ENCODE peak calls at places on chromosome X, in six cellular contexts. One of them, this sample, is unnamed.

GRCh38 chrX:63754141-63754859 is 30.7 kb downstream of the ARHGEF9 start:
- DNase-seq in AG09319: no peak
- DNase-seq in NCI-H1092: peak
- DNase-seq in left cardiac atrium: no peak
- DNase-seq in activated T-cell treated with anti-CD3 and anti-CD28 coated beads, Interleukin-2, amount 50 U/mL, for 72 hours: peak
- DNase-seq in substantia nigra: no peak
- DNase-seq in this sample: peak

GRCh38 chrX:31670245-31670644 is 598.4 kb upstream of the FTHL17 start:
- DNase-seq in substantia nigra: no peak
- DNase-seq in left cardiac atrium: no peak
- DNase-seq in NCI-H1092: no peak
- DNase-seq in activated T-cell treated with anti-CD3 and anti-CD28 coated beads, Interleukin-2, amount 50 U/mL, for 72 hours: no peak
- DNase-seq in AG09319: no peak
- DNase-seq in this sample: no peak

GRCh38 chrX:108001218-108001814 is 19.1 kb upstream of the TEX13B start:
- DNase-seq in AG09319: no peak
- DNase-seq in NCI-H1092: peak
- DNase-seq in substantia nigra: no peak
- DNase-seq in activated T-cell treated with anti-CD3 and anti-CD28 coated beads, Interleukin-2, amount 50 U/mL, for 72 hours: peak
- DNase-seq in left cardiac atrium: no peak
- DNase-seq in this sample: peak

GRCh38 chrX:46168254-46168653 is 377.0 kb downstream of the ZNF674 start:
- DNase-seq in left cardiac atrium: no peak
- DNase-seq in AG09319: no peak
- DNase-seq in NCI-H1092: no peak
- DNase-seq in substantia nigra: no peak
- DNase-seq in activated T-cell treated with anti-CD3 and anti-CD28 coated beads, Interleukin-2, amount 50 U/mL, for 72 hours: no peak
- DNase-seq in this sample: no peak

GRCh38 chrX:106898462-106898861 is 4.7 kb downstream of the RIPPLY1 start:
- DNase-seq in activated T-cell treated with anti-CD3 and anti-CD28 coated beads, Interleukin-2, amount 50 U/mL, for 72 hours: peak
- DNase-seq in NCI-H1092: peak
- DNase-seq in AG09319: no peak
- DNase-seq in substantia nigra: no peak
- DNase-seq in left cardiac atrium: no peak
- DNase-seq in this sample: peak

GRCh38 chrX:65871671-65872311 is 168.1 kb downstream of the VSIG4 start:
- DNase-seq in NCI-H1092: no peak
- DNase-seq in substantia nigra: no peak
- DNase-seq in AG09319: no peak
- DNase-seq in activated T-cell treated with anti-CD3 and anti-CD28 coated beads, Interleukin-2, amount 50 U/mL, for 72 hours: no peak
- DNase-seq in left cardiac atrium: no peak
- DNase-seq in this sample: no peak

GRCh38 chrX:47501226-47502071 is 18.4 kb upstream of the ZNF41 start:
- DNase-seq in left cardiac atrium: no peak
- DNase-seq in activated T-cell treated with anti-CD3 and anti-CD28 coated beads, Interleukin-2, amount 50 U/mL, for 72 hours: no peak
- DNase-seq in NCI-H1092: no peak
- DNase-seq in substantia nigra: no peak
- DNase-seq in AG09319: no peak
- DNase-seq in this sample: no peak

GRCh38 chrX:100297732-100298131 is 112.3 kb downstream of the PCDH19 start:
- DNase-seq in activated T-cell treated with anti-CD3 and anti-CD28 coated beads, Interleukin-2, amount 50 U/mL, for 72 hours: no peak
- DNase-seq in left cardiac atrium: no peak
- DNase-seq in AG09319: no peak
- DNase-seq in substantia nigra: no peak
- DNase-seq in NCI-H1092: no peak
- DNase-seq in this sample: no peak

GRCh38 chrX:74534569-74535038 is 79.8 kb downstream of the RLIM start:
- DNase-seq in activated T-cell treated with anti-CD3 and anti-CD28 coated beads, Interleukin-2, amount 50 U/mL, for 72 hours: peak
- DNase-seq in NCI-H1092: no peak
- DNase-seq in substantia nigra: no peak
- DNase-seq in AG09319: no peak
- DNase-seq in left cardiac atrium: no peak
- DNase-seq in this sample: no peak

GRCh38 chrX:106932492-106932923 is 12.3 kb downstream of the CLDN2 start:
- DNase-seq in AG09319: no peak
- DNase-seq in substantia nigra: no peak
- DNase-seq in left cardiac atrium: no peak
- DNase-seq in activated T-cell treated with anti-CD3 and anti-CD28 coated beads, Interleukin-2, amount 50 U/mL, for 72 hours: no peak
- DNase-seq in NCI-H1092: no peak
- DNase-seq in this sample: no peak

GRCh38 chrX:28880136-28880535 is 292.9 kb downstream of the IL1RAPL1 start:
- DNase-seq in left cardiac atrium: no peak
- DNase-seq in AG09319: no peak
- DNase-seq in NCI-H1092: no peak
- DNase-seq in activated T-cell treated with anti-CD3 and anti-CD28 coated beads, Interleukin-2, amount 50 U/mL, for 72 hours: no peak
- DNase-seq in substantia nigra: no peak
- DNase-seq in this sample: no peak

GRCh38 chrX:135480076-135480475 is 40.4 kb upstream of the INTS6L start:
- DNase-seq in NCI-H1092: no peak
- DNase-seq in left cardiac atrium: no peak
- DNase-seq in AG09319: no peak
- DNase-seq in substantia nigra: no peak
- DNase-seq in activated T-cell treated with anti-CD3 and anti-CD28 coated beads, Interleukin-2, amount 50 U/mL, for 72 hours: no peak
- DNase-seq in this sample: no peak

GRCh38 chrX:41827886-41828285 is 95.5 kb downstream of the CASK start:
- DNase-seq in AG09319: no peak
- DNase-seq in activated T-cell treated with anti-CD3 and anti-CD28 coated beads, Interleukin-2, amount 50 U/mL, for 72 hours: no peak
- DNase-seq in NCI-H1092: no peak
- DNase-seq in substantia nigra: no peak
- DNase-seq in left cardiac atrium: no peak
- DNase-seq in this sample: no peak

GRCh38 chrX:133969191-133969590 is 16.2 kb downstream of the GPC3 start:
- DNase-seq in activated T-cell treated with anti-CD3 and anti-CD28 coated beads, Interleukin-2, amount 50 U/mL, for 72 hours: no peak
- DNase-seq in substantia nigra: no peak
- DNase-seq in left cardiac atrium: no peak
- DNase-seq in NCI-H1092: no peak
- DNase-seq in AG09319: no peak
- DNase-seq in this sample: no peak

GRCh38 chrX:1062351-1062750 is 150.1 kb downstream of the CRLF2 start:
- DNase-seq in activated T-cell treated with anti-CD3 and anti-CD28 coated beads, Interleukin-2, amount 50 U/mL, for 72 hours: no peak
- DNase-seq in left cardiac atrium: no peak
- DNase-seq in AG09319: no peak
- DNase-seq in NCI-H1092: no peak
- DNase-seq in substantia nigra: no peak
- DNase-seq in this sample: no peak

GRCh38 chrX:54808109-54808604 is 612 bp downstream of the MAGED2 start:
- DNase-seq in substantia nigra: peak
- DNase-seq in left cardiac atrium: peak
- DNase-seq in NCI-H1092: peak
- DNase-seq in activated T-cell treated with anti-CD3 and anti-CD28 coated beads, Interleukin-2, amount 50 U/mL, for 72 hours: peak
- DNase-seq in AG09319: peak
- DNase-seq in this sample: no peak

GRCh38 chrX:20254712-20255299 is 11.9 kb downstream of the RPS6KA3 start:
- DNase-seq in left cardiac atrium: no peak
- DNase-seq in NCI-H1092: no peak
- DNase-seq in activated T-cell treated with anti-CD3 and anti-CD28 coated beads, Interleukin-2, amount 50 U/mL, for 72 hours: no peak
- DNase-seq in substantia nigra: no peak
- DNase-seq in AG09319: no peak
- DNase-seq in this sample: no peak

GRCh38 chrX:12719837-12720236 is 71.4 kb upstream of the PRPS2 start:
- DNase-seq in AG09319: no peak
- DNase-seq in activated T-cell treated with anti-CD3 and anti-CD28 coated beads, Interleukin-2, amount 50 U/mL, for 72 hours: no peak
- DNase-seq in substantia nigra: no peak
- DNase-seq in NCI-H1092: no peak
- DNase-seq in left cardiac atrium: no peak
- DNase-seq in this sample: no peak

GRCh38 chrX:71859637-71860036 is 51.0 kb upstream of the NHSL2 start:
- DNase-seq in activated T-cell treated with anti-CD3 and anti-CD28 coated beads, Interleukin-2, amount 50 U/mL, for 72 hours: peak
- DNase-seq in NCI-H1092: peak
- DNase-seq in substantia nigra: no peak
- DNase-seq in AG09319: peak
- DNase-seq in left cardiac atrium: no peak
- DNase-seq in this sample: no peak

GRCh38 chrX:22300130-22300529 is 27.4 kb downstream of the CBLL2 start:
- DNase-seq in substantia nigra: no peak
- DNase-seq in left cardiac atrium: no peak
- DNase-seq in NCI-H1092: peak
- DNase-seq in activated T-cell treated with anti-CD3 and anti-CD28 coated beads, Interleukin-2, amount 50 U/mL, for 72 hours: no peak
- DNase-seq in AG09319: peak
- DNase-seq in this sample: no peak

GRCh38 chrX:118823263-118824172 is at the start of gene ZCCHC12:
- DNase-seq in left cardiac atrium: peak
- DNase-seq in activated T-cell treated with anti-CD3 and anti-CD28 coated beads, Interleukin-2, amount 50 U/mL, for 72 hours: peak
- DNase-seq in AG09319: no peak
- DNase-seq in substantia nigra: peak
- DNase-seq in NCI-H1092: peak
- DNase-seq in this sample: peak

GRCh38 chrX:110418857-110419249 is 60.2 kb downstream of the RTL9 start:
- DNase-seq in activated T-cell treated with anti-CD3 and anti-CD28 coated beads, Interleukin-2, amount 50 U/mL, for 72 hours: no peak
- DNase-seq in AG09319: no peak
- DNase-seq in NCI-H1092: no peak
- DNase-seq in left cardiac atrium: no peak
- DNase-seq in substantia nigra: no peak
- DNase-seq in this sample: no peak

GRCh38 chrX:100424012-100424411 is 13.9 kb upstream of the PCDH19 start:
- DNase-seq in substantia nigra: no peak
- DNase-seq in NCI-H1092: no peak
- DNase-seq in left cardiac atrium: no peak
- DNase-seq in activated T-cell treated with anti-CD3 and anti-CD28 coated beads, Interleukin-2, amount 50 U/mL, for 72 hours: no peak
- DNase-seq in AG09319: no peak
- DNase-seq in this sample: no peak

GRCh38 chrX:141917801-141918200 is 14.1 kb downstream of the MAGEC1 start:
- DNase-seq in NCI-H1092: no peak
- DNase-seq in AG09319: no peak
- DNase-seq in substantia nigra: no peak
- DNase-seq in left cardiac atrium: no peak
- DNase-seq in activated T-cell treated with anti-CD3 and anti-CD28 coated beads, Interleukin-2, amount 50 U/mL, for 72 hours: no peak
- DNase-seq in this sample: no peak

GRCh38 chrX:101450951-101451350 is 34.3 kb upstream of the ARMCX4 start:
- DNase-seq in AG09319: no peak
- DNase-seq in activated T-cell treated with anti-CD3 and anti-CD28 coated beads, Interleukin-2, amount 50 U/mL, for 72 hours: no peak
- DNase-seq in left cardiac atrium: no peak
- DNase-seq in substantia nigra: no peak
- DNase-seq in NCI-H1092: no peak
- DNase-seq in this sample: no peak

GRCh38 chrX:70434914-70435586 is 9.6 kb upstream of the DLG3 start:
- DNase-seq in AG09319: no peak
- DNase-seq in substantia nigra: no peak
- DNase-seq in activated T-cell treated with anti-CD3 and anti-CD28 coated beads, Interleukin-2, amount 50 U/mL, for 72 hours: no peak
- DNase-seq in NCI-H1092: no peak
- DNase-seq in left cardiac atrium: peak
- DNase-seq in this sample: no peak

GRCh38 chrX:134670241-134670811 is 12.1 kb upstream of the PLAC1 start:
- DNase-seq in activated T-cell treated with anti-CD3 and anti-CD28 coated beads, Interleukin-2, amount 50 U/mL, for 72 hours: no peak
- DNase-seq in left cardiac atrium: no peak
- DNase-seq in AG09319: peak
- DNase-seq in NCI-H1092: no peak
- DNase-seq in substantia nigra: no peak
- DNase-seq in this sample: no peak

GRCh38 chrX:123648028-123648810 is 84.6 kb downstream of the THOC2 start:
- DNase-seq in AG09319: peak
- DNase-seq in activated T-cell treated with anti-CD3 and anti-CD28 coated beads, Interleukin-2, amount 50 U/mL, for 72 hours: peak
- DNase-seq in substantia nigra: no peak
- DNase-seq in left cardiac atrium: peak
- DNase-seq in NCI-H1092: no peak
- DNase-seq in this sample: no peak

GRCh38 chrX:125953769-125954168 is 212.3 kb downstream of the DCAF12L2 start:
- DNase-seq in AG09319: no peak
- DNase-seq in substantia nigra: no peak
- DNase-seq in NCI-H1092: no peak
- DNase-seq in activated T-cell treated with anti-CD3 and anti-CD28 coated beads, Interleukin-2, amount 50 U/mL, for 72 hours: no peak
- DNase-seq in left cardiac atrium: no peak
- DNase-seq in this sample: no peak

GRCh38 chrX:31279359-31279758 is 207.5 kb upstream of the FTHL17 start:
- DNase-seq in AG09319: no peak
- DNase-seq in substantia nigra: no peak
- DNase-seq in activated T-cell treated with anti-CD3 and anti-CD28 coated beads, Interleukin-2, amount 50 U/mL, for 72 hours: no peak
- DNase-seq in NCI-H1092: no peak
- DNase-seq in left cardiac atrium: no peak
- DNase-seq in this sample: no peak

GRCh38 chrX:73765776-73766465 is 202.9 kb downstream of the CHIC1 start:
- DNase-seq in NCI-H1092: peak
- DNase-seq in substantia nigra: no peak
- DNase-seq in activated T-cell treated with anti-CD3 and anti-CD28 coated beads, Interleukin-2, amount 50 U/mL, for 72 hours: no peak
- DNase-seq in AG09319: no peak
- DNase-seq in left cardiac atrium: no peak
- DNase-seq in this sample: no peak

GRCh38 chrX:132023117-132023895 is at the start of gene STK26:
- DNase-seq in substantia nigra: no peak
- DNase-seq in activated T-cell treated with anti-CD3 and anti-CD28 coated beads, Interleukin-2, amount 50 U/mL, for 72 hours: peak
- DNase-seq in AG09319: peak
- DNase-seq in left cardiac atrium: peak
- DNase-seq in NCI-H1092: no peak
- DNase-seq in this sample: peak

GRCh38 chrX:94645727-94646126 is 971.7 kb downstream of the FAM133A start:
- DNase-seq in activated T-cell treated with anti-CD3 and anti-CD28 coated beads, Interleukin-2, amount 50 U/mL, for 72 hours: no peak
- DNase-seq in NCI-H1092: no peak
- DNase-seq in left cardiac atrium: no peak
- DNase-seq in AG09319: no peak
- DNase-seq in substantia nigra: no peak
- DNase-seq in this sample: no peak

GRCh38 chrX:17375631-17376380 is 806 bp downstream of the NHS start:
- DNase-seq in activated T-cell treated with anti-CD3 and anti-CD28 coated beads, Interleukin-2, amount 50 U/mL, for 72 hours: peak
- DNase-seq in AG09319: no peak
- DNase-seq in left cardiac atrium: peak
- DNase-seq in NCI-H1092: peak
- DNase-seq in substantia nigra: no peak
- DNase-seq in this sample: no peak